ENCODE peak calls at places on chromosomes 13 and 19, in seven cellular contexts. W is activated T-helper 1 cell treated with Interleukin-2 at 50 U/mL for 16 hours, Y is AG08395, Q is fibroblast of the conjunctiva, I is cardiac septum, N is ovary, E is SK-N-SH. C is an unnamed sample.

GRCh38 chr19:2160384-2160783 is 3.3 kb upstream of the DOT1L start:
- DNase-seq in W (no peak), E (no peak), Q (no peak), I (no peak), N (no peak), Y (no peak), C (no peak)

GRCh38 chr19:41588497-41589209 is 12.7 kb downstream of the CEACAM21 start:
- DNase-seq in E (no peak), I (peak), W (no peak), Y (peak), N (no peak), Q (no peak), C (no peak)

GRCh38 chr13:34116651-34117050 is 298.7 kb downstream of the RFC3 start:
- DNase-seq in N (no peak), Y (no peak), W (no peak), E (no peak), Q (no peak), I (no peak), C (no peak)

GRCh38 chr19:5547881-5548280 is 19.9 kb downstream of the TINCR start:
- DNase-seq in E (peak), Q (peak), Y (peak), W (no peak), I (no peak), N (no peak), C (no peak)

GRCh38 chr13:42612021-42612765 is 38.2 kb downstream of the TNFSF11 start:
- DNase-seq in W (no peak), Q (no peak), I (no peak), E (no peak), Y (no peak), N (no peak), C (no peak)

GRCh38 chr13:50428183-50428877 is 413.1 kb downstream of the KCNRG start:
- DNase-seq in N (no peak), I (no peak), Y (no peak), W (no peak), Q (no peak), E (no peak), C (no peak)

GRCh38 chr19:35063940-35064818 is 22.7 kb downstream of the HPN start:
- DNase-seq in Q (no peak), Y (peak), I (no peak), E (no peak), W (no peak), N (no peak), C (no peak)

GRCh38 chr19:17695198-17695597 is 7.0 kb upstream of the UNC13A start:
- DNase-seq in Y (no peak), E (no peak), Q (no peak), W (no peak), I (no peak), N (no peak), C (no peak)

GRCh38 chr19:16039545-16039944 is 36.8 kb upstream of the TPM4 start:
- DNase-seq in I (no peak), E (peak), Q (no peak), W (no peak), Y (no peak), N (no peak), C (no peak)

GRCh38 chr19:55041244-55041626 is 3.2 kb upstream of the GP6 start:
- DNase-seq in N (no peak), I (no peak), Y (no peak), E (no peak), Q (no peak), W (no peak), C (no peak)

GRCh38 chr19:19566306-19566705 is 28.2 kb downstream of the CILP2 start:
- DNase-seq in I (no peak), E (no peak), W (no peak), Q (no peak), N (no peak), Y (no peak), C (no peak)

GRCh38 chr13:40599722-40600121 is 66.7 kb downstream of the FOXO1 start:
- DNase-seq in Q (no peak), W (no peak), Y (no peak), N (no peak), I (no peak), E (no peak), C (no peak)

GRCh38 chr19:1624458-1624857 is 19.2 kb upstream of the UQCR11 start:
- DNase-seq in I (no peak), N (peak), Y (peak), W (no peak), Q (peak), E (peak), C (no peak)

GRCh38 chr19:37905936-37906867 is at the start of gene WDR87:
- DNase-seq in W (peak), Q (no peak), N (no peak), Y (no peak), I (no peak), E (peak), C (no peak)

GRCh38 chr19:43596842-43597461 is 557 bp downstream of the ZNF576 start:
- DNase-seq in Y (no peak), N (no peak), Q (no peak), W (no peak), I (no peak), E (no peak), C (no peak)

GRCh38 chr13:93847162-93847561 is 620.6 kb downstream of the GPC6 start:
- DNase-seq in E (no peak), W (no peak), I (no peak), N (no peak), Q (no peak), Y (peak), C (no peak)

GRCh38 chr13:40762849-40763248 is 8.1 kb downstream of the MRPS31 start:
- DNase-seq in N (no peak), E (no peak), I (no peak), W (no peak), Q (no peak), Y (peak), C (no peak)

GRCh38 chr19:48608798-48609263 is 2.3 kb downstream of the SPACA4 start:
- DNase-seq in Y (peak), Q (no peak), I (no peak), N (peak), E (peak), W (no peak), C (no peak)

GRCh38 chr19:29677001-29677781 is 11.9 kb downstream of the PLEKHF1 start:
- DNase-seq in W (no peak), E (no peak), Y (no peak), I (peak), N (no peak), Q (no peak), C (no peak)

GRCh38 chr13:79919109-79919508 is 421.8 kb downstream of the SPRY2 start:
- DNase-seq in I (no peak), N (no peak), Y (no peak), Q (no peak), W (no peak), E (no peak), C (no peak)

GRCh38 chr19:42563352-42564210 is 31.1 kb downstream of the CEACAM8 start:
- DNase-seq in N (no peak), Q (peak), W (no peak), I (no peak), Y (peak), E (peak), C (peak)

GRCh38 chr13:105925496-105925895 is 610.0 kb downstream of the EFNB2 start:
- DNase-seq in Y (peak), W (no peak), E (no peak), N (no peak), I (no peak), Q (peak), C (no peak)